ENCODE peak calls at places on chromosome 11, in four cellular contexts. V, P, H and J are unnamed samples.

GRCh38 chr11:69297225-69297925 is 3.4 kb downstream of the MYEOV start:
- DNase-seq in V (peak; percentile 96), P (peak; percentile 97), H (peak; percentile 98), J (peak; percentile 93)

GRCh38 chr11:63586451-63587166 is 23.4 kb upstream of the PLAAT2 start:
- DNase-seq in V (no peak), P (no peak), H (no peak), J (no peak)

GRCh38 chr11:74989269-74989655 is 529 bp downstream of the NEU3 start:
- DNase-seq in V (peak; percentile 31), P (no peak), H (peak; percentile 6), J (no peak)

GRCh38 chr11:35857922-35858321 is 85.9 kb upstream of the LDLRAD3 start:
- DNase-seq in V (no peak), P (no peak), H (no peak), J (no peak)

GRCh38 chr11:35515224-35515623 is 10.2 kb downstream of the PAMR1 start:
- DNase-seq in V (no peak), P (no peak), H (no peak), J (no peak)

GRCh38 chr11:60862171-60862570 is 5.2 kb upstream of the ZP1 start:
- DNase-seq in V (no peak), P (no peak), H (no peak), J (peak; percentile 9)

GRCh38 chr11:44356351-44356750 is 46.4 kb upstream of the ALX4 start:
- DNase-seq in V (no peak), P (no peak), H (no peak), J (no peak)

GRCh38 chr11:121024989-121025388 is 1.1 kb downstream of the TBCEL start:
- DNase-seq in V (peak; percentile 7), P (no peak), H (no peak), J (no peak)

DNA sequence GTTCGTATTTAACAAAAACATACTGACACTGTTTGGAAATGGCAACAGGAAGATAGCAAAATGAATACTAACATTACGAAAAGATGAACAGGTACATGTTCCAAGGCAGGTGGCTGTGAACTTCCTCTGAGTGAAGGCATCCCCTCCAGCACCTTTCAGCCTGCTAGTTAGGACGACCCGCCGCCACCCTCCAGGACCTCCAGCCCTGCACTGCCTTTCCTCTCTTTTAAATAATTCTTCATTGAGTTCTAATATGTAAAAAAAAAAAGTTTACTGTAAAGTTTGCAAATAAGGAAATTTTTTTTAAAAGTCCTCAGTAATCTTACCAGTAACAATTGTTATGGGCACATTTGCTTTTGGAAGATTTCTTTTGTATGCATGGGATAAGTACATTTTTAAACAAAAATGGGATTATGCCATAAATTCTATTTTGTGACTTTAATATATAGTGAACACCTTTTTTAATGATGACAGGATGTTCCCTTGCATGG is 6.0 kb downstream of the NEAT1 start:
- DNase-seq in V (peak; percentile 60), P (no peak), H (no peak), J (peak; percentile 75)
- TF ChIP-seq POLR2AphosphoS5 in V (peak; percentile 34), P (peak; percentile 11), H (peak; percentile 81), J (peak; percentile 2)

GRCh38 chr11:83280256-83280655 is 5.9 kb downstream of the CCDC90B start:
- DNase-seq in V (no peak), P (no peak), H (no peak), J (no peak)

GRCh38 chr11:83285771-83286528 is at the start of gene CCDC90B:
- DNase-seq in V (peak; percentile 98), P (peak; percentile 97), H (peak; percentile 98), J (peak; percentile 98)

GRCh38 chr11:83284501-83285051 is 1.6 kb downstream of the CCDC90B start:
- DNase-seq in V (no peak), P (no peak), H (no peak), J (no peak)

GRCh38 chr11:83285131-83285770 is 916 bp downstream of the CCDC90B start:
- DNase-seq in V (no peak), P (no peak), H (no peak), J (no peak)

GRCh38 chr11:83282084-83282716 is 4.0 kb downstream of the CCDC90B start:
- DNase-seq in V (no peak), P (no peak), H (no peak), J (no peak)
- H3K27ac ChIP-seq in V (no peak overlapping the region), P (no peak overlapping the region), H (no peak overlapping the region), J (no peak overlapping the region)

GRCh38 chr11:64989416-64989815 is 7.4 kb downstream of the BATF2 start:
- DNase-seq in V (no peak), P (no peak), H (no peak), J (no peak)

GRCh38 chr11:64994318-64994717 is 2.5 kb downstream of the BATF2 start:
- DNase-seq in V (no peak), P (no peak), H (no peak), J (no peak)

GRCh38 chr11:64987998-64988854 is 8.5 kb downstream of the BATF2 start:
- DNase-seq in V (no peak), P (no peak), H (no peak), J (no peak)

GRCh38 chr11:64996327-64996709 is 453 bp downstream of the BATF2 start:
- DNase-seq in V (peak; percentile 66), P (no peak), H (no peak), J (no peak)

DNA sequence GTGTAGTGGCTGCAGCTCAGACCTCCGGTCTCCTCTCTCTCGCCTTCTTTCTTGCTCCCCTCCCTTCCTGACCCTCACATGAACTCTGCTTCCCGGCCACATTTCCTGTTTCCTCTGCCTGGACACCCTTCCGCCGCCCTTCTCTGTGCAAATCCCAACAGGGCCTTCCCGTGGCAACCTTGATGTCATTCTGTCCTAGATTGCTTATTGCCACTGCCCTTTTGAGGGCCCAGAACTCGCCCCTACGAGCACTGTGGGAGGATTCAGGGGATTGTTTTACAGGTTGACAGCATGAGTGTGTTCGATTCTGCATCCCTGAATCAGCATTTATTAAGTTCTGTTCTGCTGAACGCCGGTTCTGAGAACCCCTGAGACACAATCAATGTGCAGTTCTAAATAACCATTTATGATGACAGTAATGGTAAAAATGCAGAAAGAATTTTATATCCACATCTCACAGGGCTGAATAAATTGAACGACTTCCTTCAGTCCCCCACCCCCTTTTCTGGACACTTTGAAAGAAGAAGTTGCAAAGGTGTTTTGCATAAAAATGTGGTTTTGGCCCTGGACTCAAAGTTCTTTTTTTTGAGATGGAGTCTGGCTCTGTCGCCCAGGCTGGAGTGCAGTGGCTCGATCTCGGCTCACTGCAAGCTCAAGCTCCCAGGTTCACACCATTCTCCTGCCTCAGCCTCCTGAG is 6.4 kb downstream of the BATF2 start:
- DNase-seq in V (peak; percentile 81), P (no peak), H (peak; percentile 54), J (peak; percentile 74)
- TF ChIP-seq POLR2AphosphoS5 in V (no peak), P (no peak), H (no peak), J (no peak)

DNA sequence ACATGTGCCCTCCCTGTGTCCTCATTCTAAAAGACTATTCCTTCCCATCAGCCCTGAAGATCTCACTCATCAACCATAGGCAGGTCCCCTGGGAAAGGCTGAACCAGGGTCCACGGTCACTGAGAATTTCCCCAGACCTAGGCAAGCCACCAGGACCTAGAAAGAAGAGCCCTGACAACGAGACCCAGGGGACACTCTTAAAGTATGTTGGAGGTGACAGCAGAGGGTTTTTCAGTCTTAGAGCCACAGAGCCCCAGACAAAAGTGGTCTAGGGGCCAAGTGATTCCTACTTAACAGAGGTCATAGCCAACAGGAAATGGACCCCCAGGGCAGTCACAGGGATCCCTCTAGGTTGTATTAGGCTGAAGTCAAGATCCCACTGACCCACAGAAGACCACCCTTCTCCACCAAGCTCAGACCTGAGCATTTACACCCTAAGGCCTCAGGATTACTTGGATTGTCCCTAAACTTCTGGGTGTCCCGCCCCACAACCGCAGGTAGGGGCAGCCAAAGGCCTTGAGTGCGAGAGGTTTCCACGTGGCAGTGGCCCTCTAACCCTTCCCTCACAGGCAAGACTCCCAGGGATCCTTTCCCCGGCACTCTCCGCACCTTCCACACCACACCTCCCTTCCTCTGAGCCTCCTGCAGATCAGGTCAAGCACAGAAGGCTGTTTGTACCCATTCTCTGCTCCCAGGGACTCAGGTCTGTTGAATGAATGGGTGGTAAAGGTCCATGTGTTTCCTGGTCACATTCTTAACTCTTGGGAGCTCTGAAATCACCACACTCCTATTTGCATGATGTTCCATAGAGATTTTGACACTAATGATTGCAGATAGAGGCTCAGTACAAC is 12.3 kb downstream of the POU2AF1 start:
- DNase-seq in V (no peak), P (no peak), H (no peak), J (no peak)
- H3K27ac ChIP-seq in V (no peak overlapping the region), P (no peak overlapping the region), H (no peak overlapping the region), J (no peak overlapping the region)

GRCh38 chr11:57658023-57658361 is 430 bp downstream of the CLP1 start:
- DNase-seq in V (no peak), P (no peak), H (no peak), J (no peak)

GRCh38 chr11:57656936-57657289 is 649 bp upstream of the CLP1 start:
- DNase-seq in V (no peak), P (no peak), H (no peak), J (no peak)

GRCh38 chr11:57653162-57653561 is 3.5 kb upstream of the YPEL4 start:
- DNase-seq in V (no peak), P (no peak), H (peak; percentile 36), J (no peak)

GRCh38 chr11:57659669-57660068 is 2.1 kb downstream of the CLP1 start:
- DNase-seq in V (no peak), P (no peak), H (no peak), J (no peak)

GRCh38 chr11:57657290-57658022 is at the start of gene CLP1:
- DNase-seq in V (peak; percentile 100), P (peak; percentile 98), H (peak; percentile 99), J (peak; percentile 99)
- TF ChIP-seq POLR2AphosphoS5 in V (peak; percentile 52), P (peak; percentile 66), H (peak; percentile 54), J (peak; percentile 85)